ENCODE peak calls at places on chromosomes 4 and X, in ten cellular contexts. Q, D, P, Z, V, J, F, M, U and B are unnamed samples.

GRCh38 chr4:54233697-54234496 is 4.8 kb downstream of the PDGFRA start:
- DNase-seq in V (peak), P (peak), Z (peak), F (peak), D (peak), U (peak), Q (no peak), J (no peak), M (peak), B (peak)

GRCh38 chrX:132022115-132022862 is 813 bp upstream of the STK26 start:
- DNase-seq in D (peak), F (no peak), Z (peak), M (no peak), P (no peak), Q (no peak), J (no peak), U (peak), V (peak), B (peak)

GRCh38 chr4:56786955-56787354 is 34.5 kb downstream of the SPINK2 start:
- DNase-seq in U (peak), M (no peak), V (peak), D (no peak), J (no peak), Q (no peak), P (no peak), F (peak), Z (peak), B (peak)

GRCh38 chr4:1211951-1212545 is 36.9 kb downstream of the CTBP1 start:
- DNase-seq in Z (no peak), F (peak), M (no peak), U (no peak), J (no peak), V (no peak), Q (no peak), P (no peak), D (no peak), B (no peak)

GRCh38 chr4:46254788-46255187 is 130.9 kb upstream of the GABRG1 start:
- DNase-seq in D (no peak), M (no peak), P (no peak), U (no peak), V (peak), J (no peak), Q (no peak), Z (no peak), F (no peak), B (peak)

GRCh38 chr4:177079327-177079726 is 230.3 kb upstream of the NEIL3 start:
- DNase-seq in F (no peak), Z (no peak), V (no peak), J (no peak), M (no peak), P (no peak), U (no peak), D (no peak), Q (no peak), B (peak)

GRCh38 chr4:184596617-184597185 is 52.5 kb downstream of the CASP3 start:
- DNase-seq in V (peak), J (no peak), P (no peak), Z (no peak), D (no peak), U (no peak), Q (no peak), M (no peak), F (no peak), B (no peak)

GRCh38 chr4:147583876-147584275 is 33.3 kb upstream of the TMEM184C start:
- DNase-seq in P (no peak), Z (no peak), J (no peak), D (no peak), F (no peak), M (no peak), V (no peak), Q (no peak), U (no peak), B (no peak)

GRCh38 chr4:185322805-185323204 is 72.9 kb downstream of the LRP2BP start:
- DNase-seq in Z (no peak), D (no peak), V (no peak), M (no peak), F (no peak), Q (no peak), P (no peak), J (no peak), U (no peak), B (no peak)

GRCh38 chr4:47913328-47913727 is 1.1 kb downstream of the NFXL1 start:
- DNase-seq in V (peak), Q (no peak), M (no peak), Z (no peak), J (no peak), U (no peak), D (no peak), F (no peak), P (no peak), B (peak)

GRCh38 chr4:72522440-72522839 is 46.6 kb downstream of the ADAMTS3 start:
- DNase-seq in U (no peak), V (no peak), M (no peak), F (no peak), Z (no peak), Q (no peak), D (no peak), P (no peak), J (no peak), B (no peak)

GRCh38 chr4:183971938-183972490 is 66.9 kb downstream of the STOX2 start:
- DNase-seq in U (no peak), D (no peak), J (no peak), V (peak), Z (no peak), M (no peak), F (no peak), Q (no peak), P (no peak), B (no peak)

GRCh38 chrX:37686348-37686736 is 751 bp downstream of the XK start:
- DNase-seq in Z (no peak), Q (no peak), D (no peak), M (no peak), V (no peak), P (no peak), U (no peak), J (no peak), F (no peak), B (no peak)

GRCh38 chrX:57138674-57139073 is 1.5 kb upstream of the SPIN2A start:
- DNase-seq in Q (no peak), Z (no peak), V (no peak), U (no peak), J (no peak), D (no peak), P (no peak), M (no peak), F (no peak), B (no peak)

GRCh38 chrX:57135287-57135686 is 1.9 kb downstream of the SPIN2A start:
- DNase-seq in Z (no peak), U (no peak), V (no peak), P (no peak), F (no peak), M (no peak), J (no peak), D (no peak), Q (no peak), B (no peak)

GRCh38 chrX:57132046-57132445 is 5.2 kb downstream of the SPIN2A start:
- DNase-seq in U (no peak), Q (no peak), M (no peak), J (no peak), F (no peak), V (no peak), P (no peak), Z (no peak), D (no peak), B (no peak)

GRCh38 chrX:57134702-57135101 is 2.5 kb downstream of the SPIN2A start:
- DNase-seq in U (no peak), Z (no peak), V (no peak), D (no peak), P (no peak), M (no peak), J (no peak), F (no peak), Q (no peak), B (peak)

DNA sequence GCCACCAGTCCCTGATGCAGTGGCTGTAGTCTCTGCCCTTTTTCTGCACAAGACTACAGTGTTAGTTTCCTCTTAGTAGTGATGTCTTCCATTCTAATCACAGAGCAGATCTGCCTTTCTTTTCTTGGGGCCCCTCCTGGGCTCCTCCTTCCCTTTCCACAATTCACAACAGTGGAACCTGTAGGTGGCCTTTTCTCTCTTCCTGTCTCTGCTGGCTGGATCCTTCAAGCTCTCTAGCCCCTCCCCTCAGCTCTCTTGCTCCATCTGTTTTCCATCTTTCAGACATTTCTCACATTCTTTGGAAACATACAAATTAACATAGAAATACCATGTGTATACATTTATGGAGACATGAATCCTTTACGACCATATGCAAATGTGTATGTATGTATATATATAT is 284 bp upstream of the SPIN2A start:
- DNase-seq in V (peak), Q (no peak), Z (no peak), M (no peak), F (no peak), P (no peak), U (no peak), J (no peak), D (no peak), B (no peak)
- H3K4me3 ChIP-seq in V (peak), Q (peak), Z (no peak), M (no peak), F (no peak), P (peak), U (no peak), J (peak), D (no peak), B (no peak)

GRCh38 chrX:120517936-120518335 is 42.8 kb downstream of the CUL4B start:
- DNase-seq in U (no peak), Q (no peak), Z (no peak), D (no peak), P (no peak), F (no peak), V (peak), M (no peak), J (no peak), B (peak)

GRCh38 chrX:120512222-120512621 is 43.1 kb upstream of the LAMP2 start:
- DNase-seq in F (no peak), V (no peak), Q (no peak), D (no peak), P (no peak), U (no peak), M (no peak), Z (no peak), J (no peak), B (no peak)

GRCh38 chrX:120512627-120513026 is 43.5 kb upstream of the LAMP2 start:
- DNase-seq in J (no peak), U (no peak), Z (peak), D (no peak), Q (no peak), V (no peak), M (no peak), P (no peak), F (no peak), B (no peak)

GRCh38 chrX:120514236-120514635 is 45.1 kb upstream of the LAMP2 start:
- DNase-seq in Q (no peak), U (no peak), Z (no peak), J (no peak), P (no peak), V (peak), F (no peak), M (no peak), D (peak), B (peak)
- TF ChIP-seq CTCF in Q (no peak), U (no peak), Z (peak), J (no peak), P (no peak), V (peak), F (peak), M (no peak), D (peak), B (peak)

DNA sequence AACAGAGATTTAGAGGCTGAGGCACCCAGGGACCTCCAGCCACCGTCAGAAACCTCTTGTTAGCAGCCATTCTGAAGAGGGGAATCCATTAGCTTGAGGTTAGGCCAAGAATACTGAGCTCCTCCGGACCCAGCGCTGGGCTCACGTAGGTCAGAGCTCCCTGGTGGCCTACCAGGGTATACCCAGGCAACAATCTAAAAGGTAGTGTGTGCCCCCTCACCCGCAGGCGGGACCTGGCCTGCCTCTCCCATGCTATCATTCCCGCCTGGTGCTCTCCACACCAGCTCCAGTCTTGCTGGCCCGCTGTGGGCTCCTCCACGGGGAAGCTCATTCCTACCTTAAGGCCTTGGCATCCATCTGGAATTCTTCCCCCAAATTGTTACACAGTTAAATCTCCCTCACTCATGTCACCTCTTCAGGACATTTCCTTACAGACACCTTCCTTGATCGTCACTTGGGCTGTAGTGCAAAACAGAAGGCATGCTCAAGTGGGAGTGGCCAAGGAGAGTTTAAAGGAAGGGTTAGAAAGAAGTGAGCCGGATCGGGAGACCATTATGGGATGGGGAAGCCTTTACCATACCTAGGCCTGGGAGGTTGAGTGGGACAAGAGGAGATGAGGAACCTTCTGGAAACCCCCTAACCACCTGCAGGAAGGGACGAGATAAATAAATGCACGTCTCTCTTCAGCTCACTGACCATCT is 102.5 kb downstream of the UCHL1 start:
- DNase-seq in P (no peak), D (peak), Z (no peak), M (no peak), F (peak), U (no peak), Q (no peak), J (no peak), V (no peak), B (no peak)
- H3K4me3 ChIP-seq in P (no peak), D (peak), Z (no peak), M (no peak), F (peak), U (no peak), Q (no peak), J (peak), V (no peak), B (no peak)

DNA sequence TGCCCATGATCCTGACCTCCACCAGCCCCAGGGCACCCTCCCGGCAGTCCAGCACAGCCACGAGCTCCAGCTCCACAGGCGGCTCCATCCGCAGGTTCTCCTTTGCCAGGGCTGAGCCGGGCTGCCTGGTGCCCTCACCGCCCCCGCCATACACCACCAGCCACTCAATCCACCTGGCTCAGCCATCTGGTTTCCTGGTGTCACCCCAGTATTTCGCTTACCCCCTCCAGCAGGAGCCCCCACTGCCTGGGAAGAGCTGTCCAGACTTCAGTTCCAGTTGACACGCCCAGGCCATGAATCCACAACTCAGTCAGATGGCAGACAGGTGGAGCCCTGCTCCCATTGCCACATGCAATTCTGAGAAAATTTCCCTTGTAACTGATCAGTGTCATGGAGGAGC is 3.9 kb downstream of the SHISA3 start:
- DNase-seq in Z (no peak), M (no peak), U (no peak), D (no peak), J (no peak), V (no peak), Q (no peak), F (no peak), P (no peak), B (peak)
- TF ChIP-seq CTCF in Z (no peak), M (no peak), U (no peak), D (no peak), J (no peak), V (peak), Q (no peak), F (no peak), P (no peak), B (peak)

GRCh38 chr4:4859799-4860380 is 425 bp downstream of the MSX1 start:
- DNase-seq in U (no peak), Q (no peak), J (no peak), Z (no peak), M (no peak), F (no peak), D (no peak), P (no peak), V (no peak), B (no peak)

GRCh38 chr4:4862665-4863482 is 3.4 kb downstream of the MSX1 start:
- DNase-seq in D (no peak), U (no peak), M (no peak), Q (no peak), F (no peak), Z (no peak), J (no peak), P (no peak), V (no peak), B (no peak)

GRCh38 chr4:4860381-4860802 is 927 bp downstream of the MSX1 start:
- DNase-seq in P (no peak), J (no peak), M (no peak), U (no peak), Q (no peak), F (no peak), D (peak), V (peak), Z (no peak), B (no peak)

GRCh38 chr4:4860803-4861591 is 1.5 kb downstream of the MSX1 start:
- DNase-seq in Q (no peak), J (no peak), F (no peak), U (no peak), D (no peak), Z (no peak), P (no peak), M (no peak), V (peak), B (no peak)

DNA sequence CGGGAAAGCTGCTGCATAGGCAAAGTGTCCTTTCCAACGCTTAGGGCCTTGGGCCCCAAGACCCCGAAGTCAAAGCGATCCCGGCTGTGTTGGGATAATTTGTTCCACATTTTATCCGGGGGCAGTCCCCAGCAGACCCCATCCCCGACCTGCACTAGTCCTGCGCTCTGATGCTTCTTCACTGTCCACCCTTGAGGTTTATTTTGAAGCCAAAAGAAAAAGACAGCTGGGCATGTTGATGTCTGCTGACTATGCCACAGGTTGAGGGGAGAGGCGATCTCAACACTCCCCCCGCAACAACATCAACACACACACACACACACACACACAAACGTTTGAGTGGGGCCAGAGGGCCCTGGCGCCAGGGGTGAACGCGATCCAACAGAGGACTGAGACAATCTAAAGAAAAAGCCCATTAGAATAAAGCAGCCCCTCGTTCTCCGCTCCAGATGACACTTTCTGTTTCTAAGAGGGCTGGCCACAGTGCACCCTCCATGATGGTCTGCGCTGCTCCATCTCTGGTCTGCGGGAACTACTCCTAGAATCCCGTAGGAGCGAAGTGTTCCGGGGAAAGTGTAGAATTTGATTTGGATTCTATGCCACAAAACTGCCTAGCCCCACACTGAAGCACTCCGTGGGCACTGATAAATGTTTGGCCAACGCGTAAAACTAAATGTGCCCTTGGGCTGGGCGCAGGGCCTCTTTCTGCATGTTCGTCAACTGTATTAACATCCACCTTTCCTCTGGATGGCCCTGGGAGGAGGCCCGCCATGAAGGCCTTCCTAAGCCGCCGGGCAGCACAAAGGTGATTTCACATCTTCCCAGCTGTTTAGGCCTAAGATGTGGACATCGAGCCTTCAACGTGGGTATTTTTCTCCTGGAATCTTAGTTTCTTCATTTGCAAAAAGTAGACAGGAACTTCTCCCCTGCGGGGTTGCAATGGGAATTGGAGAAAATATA is 2.4 kb downstream of the MSX1 start:
- DNase-seq in Z (no peak), M (no peak), U (no peak), F (no peak), P (no peak), Q (no peak), D (no peak), V (no peak), J (no peak), B (no peak)
- H3K4me3 ChIP-seq in Z (no peak), M (no peak), U (no peak), F (peak), P (peak), Q (no peak), D (no peak), V (peak), J (peak), B (no peak)

DNA sequence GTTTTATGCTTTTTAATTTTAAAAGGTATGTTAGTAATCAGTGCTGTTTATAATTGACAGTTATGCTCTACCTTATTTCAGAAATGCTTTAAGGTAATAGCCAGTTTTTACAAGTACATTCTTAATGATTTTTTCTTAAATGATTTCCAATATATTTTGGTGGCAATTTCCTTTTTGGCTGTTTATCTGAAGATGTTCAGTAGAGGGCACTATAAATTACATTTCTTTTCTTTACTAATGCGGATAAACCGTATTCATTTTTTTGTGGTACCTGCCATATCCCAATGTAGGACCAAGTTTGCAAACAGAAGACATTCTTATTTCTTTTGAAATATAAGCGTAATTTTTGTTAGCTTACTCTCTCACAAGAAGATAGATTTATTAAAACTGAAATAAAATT is 65.4 kb downstream of the CCKAR start:
- DNase-seq in V (no peak), J (no peak), D (no peak), Q (no peak), P (no peak), M (no peak), U (no peak), F (no peak), Z (no peak), B (no peak)
- TF ChIP-seq CTCF in V (peak), J (no peak), D (no peak), Q (no peak), P (no peak), M (no peak), U (no peak), F (no peak), Z (no peak), B (no peak)

DNA sequence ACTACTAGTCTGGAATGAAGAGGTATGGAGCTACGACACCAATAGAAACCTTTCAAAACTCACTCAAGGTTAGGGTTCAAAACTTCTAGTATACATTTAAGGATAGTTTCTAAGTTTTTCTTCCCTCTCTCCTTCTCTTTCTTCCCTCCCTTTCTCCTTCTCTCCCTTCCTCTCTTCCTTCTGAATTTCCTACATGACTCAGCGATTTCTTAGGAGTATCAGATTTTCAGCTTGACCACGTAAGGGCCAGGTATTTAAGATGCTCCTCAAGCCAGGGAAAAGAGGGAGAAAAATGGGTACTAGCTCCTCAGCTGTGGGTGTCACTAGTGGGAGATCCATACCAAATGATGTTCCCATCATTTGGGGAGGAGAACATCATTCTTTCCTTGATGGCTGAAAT is 55.9 kb upstream of the FTHL17 start:
- DNase-seq in M (no peak), Z (no peak), P (no peak), U (no peak), D (no peak), Q (no peak), F (no peak), J (no peak), V (no peak), B (no peak)
- H3K4me3 ChIP-seq in M (no peak), Z (no peak), P (no peak), U (no peak), D (no peak), Q (no peak), F (no peak), J (no peak), V (no peak), B (no peak)